ENCODE peak calls at places on chromosomes 7 and 10, in five cellular contexts. One of them, this sample, is unnamed.

GRCh38 chr7:9863542-9863941 is 1110.1 kb upstream of the PHF14 start:
- DNase-seq in chondrocyte: no peak
- DNase-seq in RPMI7951: no peak
- DNase-seq in activated naive CD4-positive, alpha-beta T cell treated with Interleukin-2 at 50 U/mL for 16 hours: no peak
- DNase-seq in Peyer's patch: no peak
- DNase-seq in this sample: no peak

GRCh38 chr7:155702616-155703015 is 58.2 kb downstream of the RBM33 start:
- DNase-seq in RPMI7951: no peak
- DNase-seq in activated naive CD4-positive, alpha-beta T cell treated with Interleukin-2 at 50 U/mL for 16 hours: no peak
- DNase-seq in Peyer's patch: no peak
- DNase-seq in chondrocyte: no peak
- DNase-seq in this sample: peak; percentile 23

GRCh38 chr10:62244785-62245595 is 23.7 kb downstream of the RTKN2 start:
- DNase-seq in RPMI7951: peak; percentile 69
- DNase-seq in Peyer's patch: no peak
- DNase-seq in chondrocyte: no peak
- DNase-seq in activated naive CD4-positive, alpha-beta T cell treated with Interleukin-2 at 50 U/mL for 16 hours: peak; percentile 31
- DNase-seq in this sample: peak; percentile 51

GRCh38 chr10:21534611-21535493 is 820 bp downstream of the MLLT10 start:
- DNase-seq in Peyer's patch: peak; percentile 79
- DNase-seq in activated naive CD4-positive, alpha-beta T cell treated with Interleukin-2 at 50 U/mL for 16 hours: peak; percentile 63
- DNase-seq in chondrocyte: no peak
- DNase-seq in RPMI7951: peak; percentile 61
- DNase-seq in this sample: peak; percentile 19

GRCh38 chr7:3695602-3696001 is 394.6 kb downstream of the SDK1 start:
- DNase-seq in RPMI7951: no peak
- DNase-seq in chondrocyte: no peak
- DNase-seq in activated naive CD4-positive, alpha-beta T cell treated with Interleukin-2 at 50 U/mL for 16 hours: no peak
- DNase-seq in Peyer's patch: no peak
- DNase-seq in this sample: peak; percentile 25

GRCh38 chr7:123871998-123872867 is 27.3 kb downstream of the HYAL4 start:
- DNase-seq in Peyer's patch: peak; percentile 54
- DNase-seq in chondrocyte: no peak
- DNase-seq in activated naive CD4-positive, alpha-beta T cell treated with Interleukin-2 at 50 U/mL for 16 hours: peak; percentile 23
- DNase-seq in RPMI7951: peak; percentile 43
- DNase-seq in this sample: peak; percentile 68

GRCh38 chr10:68231106-68231901 is 609 bp downstream of the ATOH7 start:
- DNase-seq in Peyer's patch: peak; percentile 70
- DNase-seq in chondrocyte: peak; percentile 89
- DNase-seq in activated naive CD4-positive, alpha-beta T cell treated with Interleukin-2 at 50 U/mL for 16 hours: peak; percentile 21
- DNase-seq in RPMI7951: peak; percentile 69
- DNase-seq in this sample: peak; percentile 81

GRCh38 chr10:21402606-21403083 is 122.8 kb downstream of the SKIDA1 start:
- DNase-seq in Peyer's patch: no peak
- DNase-seq in activated naive CD4-positive, alpha-beta T cell treated with Interleukin-2 at 50 U/mL for 16 hours: no peak
- DNase-seq in RPMI7951: peak; percentile 64
- DNase-seq in chondrocyte: no peak
- DNase-seq in this sample: no peak

GRCh38 chr10:23199768-23200511 is 7.8 kb downstream of the PTF1A start:
- DNase-seq in activated naive CD4-positive, alpha-beta T cell treated with Interleukin-2 at 50 U/mL for 16 hours: no peak
- DNase-seq in chondrocyte: no peak
- DNase-seq in RPMI7951: no peak
- DNase-seq in Peyer's patch: no peak
- DNase-seq in this sample: no peak

GRCh38 chr7:32609463-32609862 is 114.2 kb downstream of the AVL9 start:
- DNase-seq in RPMI7951: no peak
- DNase-seq in activated naive CD4-positive, alpha-beta T cell treated with Interleukin-2 at 50 U/mL for 16 hours: no peak
- DNase-seq in Peyer's patch: no peak
- DNase-seq in chondrocyte: no peak
- DNase-seq in this sample: no peak

GRCh38 chr10:76784076-76784475 is 853.5 kb downstream of the KCNMA1 start:
- DNase-seq in RPMI7951: no peak
- DNase-seq in Peyer's patch: no peak
- DNase-seq in activated naive CD4-positive, alpha-beta T cell treated with Interleukin-2 at 50 U/mL for 16 hours: no peak
- DNase-seq in chondrocyte: no peak
- DNase-seq in this sample: no peak

GRCh38 chr7:5596046-5596895 is 172.6 kb upstream of the TNRC18 start:
- DNase-seq in activated naive CD4-positive, alpha-beta T cell treated with Interleukin-2 at 50 U/mL for 16 hours: peak; percentile 78
- DNase-seq in RPMI7951: peak; percentile 95
- DNase-seq in chondrocyte: no peak
- DNase-seq in Peyer's patch: peak; percentile 55
- DNase-seq in this sample: peak; percentile 66

GRCh38 chr7:101093907-101094306 is 8.6 kb downstream of the TRIM56 start:
- DNase-seq in Peyer's patch: no peak
- DNase-seq in chondrocyte: no peak
- DNase-seq in activated naive CD4-positive, alpha-beta T cell treated with Interleukin-2 at 50 U/mL for 16 hours: no peak
- DNase-seq in RPMI7951: peak; percentile 45
- DNase-seq in this sample: no peak

GRCh38 chr10:91188889-91189288 is 31.6 kb upstream of the PCGF5 start:
- DNase-seq in chondrocyte: no peak
- DNase-seq in activated naive CD4-positive, alpha-beta T cell treated with Interleukin-2 at 50 U/mL for 16 hours: no peak
- DNase-seq in RPMI7951: no peak
- DNase-seq in Peyer's patch: no peak
- DNase-seq in this sample: no peak

GRCh38 chr7:118182618-118183253 is 1.2 kb upstream of the LSM8 start:
- DNase-seq in chondrocyte: no peak
- DNase-seq in RPMI7951: no peak
- DNase-seq in activated naive CD4-positive, alpha-beta T cell treated with Interleukin-2 at 50 U/mL for 16 hours: no peak
- DNase-seq in Peyer's patch: no peak
- DNase-seq in this sample: peak; percentile 13

GRCh38 chr7:87961754-87962153 is 27.7 kb downstream of the ADAM22 start:
- DNase-seq in Peyer's patch: no peak
- DNase-seq in RPMI7951: no peak
- DNase-seq in chondrocyte: no peak
- DNase-seq in activated naive CD4-positive, alpha-beta T cell treated with Interleukin-2 at 50 U/mL for 16 hours: no peak
- DNase-seq in this sample: no peak

GRCh38 chr10:95867866-95868265 is 39.9 kb upstream of the CC2D2B start:
- DNase-seq in RPMI7951: no peak
- DNase-seq in chondrocyte: no peak
- DNase-seq in Peyer's patch: no peak
- DNase-seq in activated naive CD4-positive, alpha-beta T cell treated with Interleukin-2 at 50 U/mL for 16 hours: no peak
- DNase-seq in this sample: no peak

GRCh38 chr10:132516771-132517725 is 20.5 kb upstream of the INPP5A start:
- DNase-seq in RPMI7951: peak; percentile 98
- DNase-seq in activated naive CD4-positive, alpha-beta T cell treated with Interleukin-2 at 50 U/mL for 16 hours: no peak
- DNase-seq in chondrocyte: peak; percentile 96
- DNase-seq in Peyer's patch: peak; percentile 77
- DNase-seq in this sample: peak; percentile 74

GRCh38 chr10:114758331-114758730 is 63.2 kb upstream of the FHIP2A start:
- DNase-seq in chondrocyte: no peak
- DNase-seq in activated naive CD4-positive, alpha-beta T cell treated with Interleukin-2 at 50 U/mL for 16 hours: no peak
- DNase-seq in RPMI7951: peak; percentile 6
- DNase-seq in Peyer's patch: no peak
- DNase-seq in this sample: no peak

GRCh38 chr7:24708244-24708643 is 49.0 kb downstream of the GSDME start:
- DNase-seq in Peyer's patch: no peak
- DNase-seq in chondrocyte: no peak
- DNase-seq in RPMI7951: no peak
- DNase-seq in activated naive CD4-positive, alpha-beta T cell treated with Interleukin-2 at 50 U/mL for 16 hours: no peak
- DNase-seq in this sample: no peak

GRCh38 chr7:17181482-17181881 is 117.0 kb upstream of the AHR start:
- DNase-seq in Peyer's patch: no peak
- DNase-seq in activated naive CD4-positive, alpha-beta T cell treated with Interleukin-2 at 50 U/mL for 16 hours: no peak
- DNase-seq in chondrocyte: no peak
- DNase-seq in RPMI7951: no peak
- DNase-seq in this sample: no peak

GRCh38 chr10:4672199-4672598 is 153.8 kb upstream of the AKR1E2 start:
- DNase-seq in chondrocyte: no peak
- DNase-seq in Peyer's patch: no peak
- DNase-seq in activated naive CD4-positive, alpha-beta T cell treated with Interleukin-2 at 50 U/mL for 16 hours: no peak
- DNase-seq in RPMI7951: peak; percentile 50
- DNase-seq in this sample: no peak

GRCh38 chr10:69459893-69460575 is 8.8 kb downstream of the TSPAN15 start:
- DNase-seq in RPMI7951: no peak
- DNase-seq in activated naive CD4-positive, alpha-beta T cell treated with Interleukin-2 at 50 U/mL for 16 hours: no peak
- DNase-seq in Peyer's patch: peak; percentile 47
- DNase-seq in chondrocyte: no peak
- DNase-seq in this sample: no peak

GRCh38 chr10:62037166-62037831 is 135.8 kb downstream of the ARID5B start:
- DNase-seq in chondrocyte: no peak
- DNase-seq in Peyer's patch: no peak
- DNase-seq in RPMI7951: peak; percentile 82
- DNase-seq in activated naive CD4-positive, alpha-beta T cell treated with Interleukin-2 at 50 U/mL for 16 hours: no peak
- DNase-seq in this sample: peak; percentile 56

GRCh38 chr7:65812281-65812680 is 60.6 kb upstream of the VKORC1L1 start:
- DNase-seq in activated naive CD4-positive, alpha-beta T cell treated with Interleukin-2 at 50 U/mL for 16 hours: no peak
- DNase-seq in Peyer's patch: no peak
- DNase-seq in RPMI7951: no peak
- DNase-seq in chondrocyte: no peak
- DNase-seq in this sample: no peak

GRCh38 chr10:71333154-71333887 is 14.3 kb downstream of the SLC29A3 start:
- DNase-seq in activated naive CD4-positive, alpha-beta T cell treated with Interleukin-2 at 50 U/mL for 16 hours: no peak
- DNase-seq in Peyer's patch: no peak
- DNase-seq in chondrocyte: no peak
- DNase-seq in RPMI7951: no peak
- DNase-seq in this sample: no peak

GRCh38 chr10:92816106-92816505 is 32.2 kb upstream of the EXOC6 start:
- DNase-seq in Peyer's patch: no peak
- DNase-seq in RPMI7951: peak; percentile 56
- DNase-seq in chondrocyte: no peak
- DNase-seq in activated naive CD4-positive, alpha-beta T cell treated with Interleukin-2 at 50 U/mL for 16 hours: no peak
- DNase-seq in this sample: no peak

GRCh38 chr10:121658611-121659010 is 60.4 kb upstream of the FGFR2 start:
- DNase-seq in Peyer's patch: no peak
- DNase-seq in activated naive CD4-positive, alpha-beta T cell treated with Interleukin-2 at 50 U/mL for 16 hours: no peak
- DNase-seq in chondrocyte: no peak
- DNase-seq in RPMI7951: no peak
- DNase-seq in this sample: no peak

GRCh38 chr7:130486963-130487324 is 4.9 kb upstream of the MEST start:
- DNase-seq in RPMI7951: no peak
- DNase-seq in activated naive CD4-positive, alpha-beta T cell treated with Interleukin-2 at 50 U/mL for 16 hours: no peak
- DNase-seq in chondrocyte: no peak
- DNase-seq in Peyer's patch: no peak
- DNase-seq in this sample: no peak

GRCh38 chr10:10564081-10564480 is 453.6 kb upstream of the CELF2 start:
- DNase-seq in activated naive CD4-positive, alpha-beta T cell treated with Interleukin-2 at 50 U/mL for 16 hours: no peak
- DNase-seq in chondrocyte: no peak
- DNase-seq in Peyer's patch: no peak
- DNase-seq in RPMI7951: peak; percentile 1
- DNase-seq in this sample: no peak

This sample was measured in Calu3.